ENCODE peak calls at places on chromosomes 11 and 22, in eight cellular contexts. B, T, O, Y, G, I, L and Q are unnamed samples.

GRCh38 chr11:2572491-2573239 is 127.1 kb downstream of the KCNQ1OT1 start:
- DNase-seq in Y (no peak), L (no peak), B (no peak), I (no peak), O (no peak), G (no peak), T (no peak), Q (no peak)

GRCh38 chr22:49934891-49935557 is 16.6 kb downstream of the CRELD2 start:
- DNase-seq in L (peak), B (peak), T (no peak), Y (no peak), O (peak), I (peak), G (peak), Q (peak)

GRCh38 chr11:67054851-67055523 is 1.7 kb upstream of the RHOD start:
- DNase-seq in T (no peak), Y (peak), B (no peak), G (no peak), L (peak), O (no peak), I (peak), Q (no peak)

GRCh38 chr22:32573991-32574390 is 99.4 kb downstream of the FBXO7 start:
- DNase-seq in L (no peak), I (no peak), O (no peak), T (no peak), B (no peak), Y (no peak), G (no peak), Q (no peak)

GRCh38 chr11:18394928-18395734 is 768 bp downstream of the LDHA start:
- DNase-seq in L (no peak), G (no peak), Y (no peak), T (no peak), O (peak), I (peak), B (peak), Q (no peak)

GRCh38 chr22:28014141-28015055 is 95.3 kb upstream of the PITPNB start:
- DNase-seq in T (no peak), I (no peak), O (no peak), G (no peak), B (no peak), Y (no peak), L (no peak), Q (no peak)

GRCh38 chr22:37749831-37750595 is 53.2 kb downstream of the TRIOBP start:
- DNase-seq in Y (no peak), I (peak), B (no peak), O (no peak), L (no peak), G (no peak), T (no peak), Q (no peak)

GRCh38 chr11:86574493-86575207 is 97.8 kb downstream of the ME3 start:
- DNase-seq in I (peak), L (no peak), Y (no peak), T (no peak), G (no peak), O (no peak), B (no peak), Q (no peak)

GRCh38 chr11:58628446-58628845 is 6.0 kb downstream of the CNTF start:
- DNase-seq in G (no peak), T (no peak), O (no peak), B (no peak), Y (no peak), L (no peak), I (peak), Q (no peak)

GRCh38 chr11:130897262-130898182 is 18.8 kb downstream of the SNX19 start:
- DNase-seq in T (no peak), L (no peak), B (no peak), O (no peak), G (no peak), I (peak), Y (no peak), Q (no peak)

GRCh38 chr11:18253778-18254338 is 5.4 kb upstream of the SAA2 start:
- DNase-seq in I (no peak), O (no peak), T (no peak), B (no peak), Y (no peak), G (no peak), L (no peak), Q (no peak)

GRCh38 chr11:111427471-111427912 is 48.4 kb upstream of the POU2AF1 start:
- DNase-seq in I (peak), B (no peak), Y (no peak), T (no peak), O (no peak), G (no peak), L (no peak), Q (no peak)

GRCh38 chr11:103395612-103396011 is 286.4 kb downstream of the DYNC2H1 start:
- DNase-seq in T (no peak), L (no peak), B (no peak), G (no peak), O (no peak), I (peak), Y (no peak), Q (no peak)

GRCh38 chr11:8839957-8840945 is 70.7 kb upstream of the AKIP1 start:
- DNase-seq in I (peak), T (peak), Y (no peak), O (no peak), G (no peak), B (no peak), L (no peak), Q (no peak)

GRCh38 chr22:41565403-41566054 is 4.7 kb downstream of the CSDC2 start:
- DNase-seq in Y (peak), L (peak), I (peak), B (no peak), T (no peak), G (no peak), O (no peak), Q (no peak)

GRCh38 chr11:108559340-108559739 is 34.2 kb downstream of the EXPH5 start:
- DNase-seq in O (peak), G (no peak), T (no peak), L (no peak), Y (no peak), B (no peak), I (no peak), Q (no peak)

GRCh38 chr11:62556872-62557631 is 10.4 kb upstream of the AHNAK start:
- DNase-seq in G (peak), I (no peak), T (no peak), L (no peak), O (no peak), B (no peak), Y (no peak), Q (no peak)

GRCh38 chr22:21094911-21095772 is 49.4 kb downstream of the LRRC74B start:
- DNase-seq in Y (no peak), T (no peak), I (no peak), O (no peak), G (no peak), L (no peak), B (no peak), Q (no peak)

GRCh38 chr22:38111941-38112355 is 1.5 kb upstream of the BAIAP2L2 start:
- DNase-seq in Y (no peak), O (no peak), L (no peak), B (no peak), T (no peak), I (no peak), G (no peak), Q (no peak)

GRCh38 chr11:64447717-64448598 is 89.0 kb downstream of the RPS6KA4 start:
- DNase-seq in G (no peak), I (no peak), B (no peak), T (no peak), L (no peak), Y (no peak), O (peak), Q (no peak)

GRCh38 chr22:49959782-49960158 is 802 bp upstream of the PIM3 start:
- DNase-seq in T (no peak), G (no peak), Y (peak), B (no peak), I (peak), O (no peak), L (no peak), Q (no peak)

GRCh38 chr11:72430743-72431570 is 3.4 kb downstream of the CLPB start:
- DNase-seq in G (no peak), L (peak), O (peak), I (peak), B (no peak), Y (peak), T (no peak), Q (peak)

GRCh38 chr22:28736296-28737155 is 5.1 kb downstream of the CHEK2 start:
- DNase-seq in G (no peak), B (no peak), T (no peak), Y (no peak), O (no peak), I (no peak), L (no peak), Q (no peak)

GRCh38 chr11:131694526-131695424 is 324.4 kb downstream of the NTM start:
- DNase-seq in I (peak), Y (peak), L (peak), O (peak), G (peak), B (peak), T (peak), Q (peak)

GRCh38 chr11:110355011-110355744 is 58.8 kb upstream of the RDX start:
- DNase-seq in Y (no peak), B (no peak), T (no peak), L (no peak), G (no peak), O (no peak), I (no peak), Q (no peak)

GRCh38 chr11:43574949-43575915 is 105.3 kb upstream of the HSD17B12 start:
- DNase-seq in I (peak), T (no peak), L (no peak), Y (no peak), G (no peak), O (no peak), B (no peak), Q (no peak)

GRCh38 chr22:27420817-27421361 is 380.7 kb downstream of the MN1 start:
- DNase-seq in O (no peak), Y (peak), L (no peak), B (no peak), I (peak), T (no peak), G (no peak), Q (no peak)

GRCh38 chr11:102495161-102496042 is 35.1 kb downstream of the MMP7 start:
- DNase-seq in O (peak), L (no peak), T (no peak), I (peak), G (peak), B (no peak), Y (peak), Q (peak)

GRCh38 chr11:10654211-10655150 is 39.1 kb downstream of the IRAG1 start:
- DNase-seq in Y (peak), O (peak), T (no peak), G (peak), L (no peak), B (no peak), I (peak), Q (no peak)

GRCh38 chr11:127815316-127815715 is 772.0 kb downstream of the ETS1 start:
- DNase-seq in O (no peak), B (no peak), I (no peak), Y (no peak), T (no peak), G (no peak), L (no peak), Q (no peak)

GRCh38 chr11:1156506-1157340 is 1.0 kb upstream of the MUC5AC start:
- DNase-seq in L (no peak), G (no peak), O (no peak), B (no peak), Y (no peak), I (no peak), T (no peak), Q (no peak)

GRCh38 chr11:19935507-19935906 is 222.9 kb downstream of the NAV2 start:
- DNase-seq in I (peak), T (no peak), L (no peak), B (no peak), Y (peak), G (no peak), O (no peak), Q (no peak)

GRCh38 chr11:60923326-60923725 is 934 bp upstream of the TMEM132A start:
- DNase-seq in B (no peak), Y (no peak), I (no peak), T (no peak), L (no peak), O (no peak), G (no peak), Q (no peak)

GRCh38 chr11:128814856-128815705 is 52.0 kb downstream of the KCNJ1 start:
- DNase-seq in I (no peak), G (no peak), B (no peak), O (no peak), L (no peak), Y (peak), T (peak), Q (no peak)

GRCh38 chr22:42972592-42973535 is 42.1 kb downstream of the PACSIN2 start:
- DNase-seq in B (no peak), L (no peak), I (no peak), G (no peak), T (no peak), O (no peak), Y (no peak), Q (no peak)

GRCh38 chr22:40953446-40953845 is 2.3 kb downstream of the RBX1 start:
- DNase-seq in B (no peak), O (no peak), L (no peak), I (no peak), Y (no peak), T (no peak), G (no peak), Q (no peak)

GRCh38 chr11:69637956-69638871 is 2.7 kb upstream of the CCND1 start:
- DNase-seq in T (peak), L (no peak), O (no peak), Y (no peak), B (no peak), I (peak), G (no peak), Q (no peak)

GRCh38 chr22:19368876-19369275 is 62.7 kb downstream of the HIRA start:
- DNase-seq in I (no peak), T (no peak), O (no peak), L (no peak), G (no peak), Y (no peak), B (no peak), Q (no peak)

GRCh38 chr11:96396637-96397036 is 6.8 kb downstream of the JRKL start:
- DNase-seq in Y (no peak), B (no peak), O (no peak), T (no peak), G (no peak), I (no peak), L (no peak), Q (no peak)